ENCODE peak calls at places on chromosomes 7 and 10, in four cellular contexts. P is HepG2, E is GM12878, J is K562. U is an unnamed sample.
A peak's percentile ranks its signal among the peaks of the same experiment; 100 is the strongest.

GRCh38 chr10:91590904-91591791 is 41.7 kb downstream of the PPP1R3C start:
- DNase-seq in P (no peak), E (no peak), J (peak; percentile 67), U (peak; percentile 66)

GRCh38 chr10:4331150-4331549 is 494.9 kb upstream of the AKR1E2 start:
- DNase-seq in P (no peak), E (no peak), J (no peak), U (no peak)

GRCh38 chr10:48932831-48933670 is 6.6 kb downstream of the LRRC18 start:
- DNase-seq in P (no peak), E (no peak), J (no peak), U (no peak)

GRCh38 chr10:94011296-94011695 is 17.6 kb downstream of the PLCE1 start:
- DNase-seq in P (no peak), E (no peak), J (no peak), U (no peak)

GRCh38 chr7:39741942-39742623 is 118.7 kb downstream of the RALA start:
- DNase-seq in P (no peak), E (no peak), J (peak; percentile 71), U (peak; percentile 75)

GRCh38 chr7:70178787-70179186 is 580.5 kb downstream of the AUTS2 start:
- DNase-seq in P (no peak), E (no peak), J (no peak), U (peak; percentile 58)

GRCh38 chr7:134460000-134460399 is 1.1 kb upstream of the AKR1B1 start:
- DNase-seq in P (no peak), E (no peak), J (no peak), U (peak; percentile 58)

GRCh38 chr10:7199152-7199760 is 211.6 kb downstream of the SFMBT2 start:
- DNase-seq in P (no peak), E (no peak), J (no peak), U (no peak)

GRCh38 chr7:45183711-45184210 is 26.2 kb downstream of the RAMP3 start:
- DNase-seq in P (no peak), E (no peak), J (no peak), U (no peak)

GRCh38 chr7:40551685-40552576 is 417.1 kb downstream of the SUGCT start:
- DNase-seq in P (peak; percentile 3), E (peak; percentile 11), J (peak; percentile 23), U (peak; percentile 2)

GRCh38 chr10:5620223-5620721 is 46.1 kb downstream of the ASB13 start:
- DNase-seq in P (no peak), E (no peak), J (no peak), U (no peak)

GRCh38 chr7:37510043-37510634 is 61.5 kb upstream of the ELMO1 start:
- DNase-seq in P (peak; percentile 4), E (no peak), J (peak; percentile 34), U (no peak)

GRCh38 chr7:102925962-102926825 is 13.4 kb downstream of the LRRC17 start:
- DNase-seq in P (no peak), E (no peak), J (peak; percentile 49), U (no peak)

GRCh38 chr10:66322261-66322660 is 603.6 kb upstream of the LRRTM3 start:
- DNase-seq in P (no peak), E (no peak), J (no peak), U (no peak)

GRCh38 chr7:50446542-50446960 is 3.6 kb downstream of the FIGNL1 start:
- DNase-seq in P (peak; percentile 39), E (peak; percentile 62), J (no peak), U (peak; percentile 38)

GRCh38 chr10:113960617-113961260 is 82.9 kb upstream of the ADRB1 start:
- DNase-seq in P (peak; percentile 54), E (no peak), J (no peak), U (peak; percentile 53)

GRCh38 chr7:135928136-135928535 is 49.0 kb downstream of the MTPN start:
- DNase-seq in P (no peak), E (no peak), J (no peak), U (no peak)

GRCh38 chr7:136956232-136956631 is 87.8 kb downstream of the CHRM2 start:
- DNase-seq in P (no peak), E (no peak), J (no peak), U (no peak)

GRCh38 chr10:77890097-77890496 is 36.5 kb downstream of the DLG5 start:
- DNase-seq in P (no peak), E (no peak), J (peak; percentile 57), U (peak; percentile 25)

GRCh38 chr7:157775560-157776332 is 438.9 kb downstream of the DNAJB6 start:
- DNase-seq in P (no peak), E (no peak), J (no peak), U (peak; percentile 18)
- TF ChIP-seq CHD4 in P (no peak), E (no peak), J (no peak), U (no peak)

GRCh38 chr10:85508159-85508558 is 858.4 kb downstream of the GRID1 start:
- DNase-seq in P (no peak), E (no peak), J (no peak), U (no peak)

GRCh38 chr10:85515316-85515715 is 851.3 kb downstream of the GRID1 start:
- DNase-seq in P (no peak), E (no peak), J (no peak), U (no peak)

GRCh38 chr10:85513450-85513849 is 853.1 kb downstream of the GRID1 start:
- DNase-seq in P (no peak), E (no peak), J (no peak), U (no peak)

GRCh38 chr10:85510682-85511081 is 855.9 kb downstream of the GRID1 start:
- DNase-seq in P (no peak), E (no peak), J (no peak), U (no peak)
- TF ChIP-seq CHD4 in P (no peak), E (no peak), J (no peak), U (no peak)

DNA sequence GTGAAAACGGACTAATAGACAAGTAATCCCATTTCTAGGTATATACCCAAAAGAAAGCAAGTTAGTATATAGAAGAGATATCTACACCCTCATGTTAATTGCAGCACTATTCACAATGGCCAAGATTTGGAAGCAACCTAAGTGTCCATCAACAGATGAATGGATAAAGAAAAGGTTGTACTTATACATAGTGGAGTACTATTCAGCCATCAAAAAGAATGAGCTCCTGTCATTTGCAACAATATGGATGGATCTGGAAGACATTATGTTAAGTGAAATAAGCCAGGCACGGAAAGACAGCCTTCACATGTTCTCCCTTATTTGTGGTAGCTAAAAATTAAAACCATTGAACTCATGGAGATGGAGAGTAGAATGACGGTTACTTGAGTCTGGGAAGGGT is 88.2 kb downstream of the TES start:
- DNase-seq in P (no peak), E (no peak), J (no peak), U (no peak)
- TF ChIP-seq CHD4 in P (no peak), E (no peak), J (no peak), U (no peak)

DNA sequence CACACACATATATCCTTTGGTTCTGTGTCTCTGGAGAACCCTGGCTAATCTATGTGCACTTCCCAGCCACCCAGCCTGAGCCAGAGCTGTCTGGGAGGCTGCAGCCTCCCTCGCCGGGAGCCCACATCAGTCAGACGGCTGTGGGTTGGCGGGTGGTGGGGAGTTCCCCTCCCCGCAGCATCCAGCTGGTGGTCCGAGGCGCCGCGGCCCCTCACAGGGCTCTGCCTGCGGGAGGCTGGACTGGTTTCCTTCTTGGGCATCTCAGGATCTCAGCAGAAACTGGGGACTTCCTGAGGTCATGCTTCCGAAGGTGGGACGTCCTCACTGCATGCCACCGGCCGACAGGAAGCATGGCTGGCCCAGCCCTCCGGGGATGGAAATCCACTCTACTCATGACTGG is 22.0 kb upstream of the PSMG3 start:
- DNase-seq in P (no peak), E (no peak), J (no peak), U (no peak)
- TF ChIP-seq CHD4 in P (no peak), E (no peak), J (no peak), U (no peak)

GRCh38 chr10:79555910-79556309 is 4.3 kb downstream of the SFTPA2 start:
- DNase-seq in P (no peak), E (no peak), J (no peak), U (no peak)

GRCh38 chr10:79560160-79560709 is at the start of gene SFTPA2:
- DNase-seq in P (no peak), E (no peak), J (no peak), U (no peak)

GRCh38 chr10:79562135-79562756 is 2.0 kb upstream of the SFTPA2 start:
- DNase-seq in P (peak; percentile 36), E (no peak), J (peak; percentile 78), U (peak; percentile 68)

GRCh38 chr10:79561257-79561656 is 1.1 kb upstream of the SFTPA2 start:
- DNase-seq in P (no peak), E (no peak), J (no peak), U (no peak)

DNA sequence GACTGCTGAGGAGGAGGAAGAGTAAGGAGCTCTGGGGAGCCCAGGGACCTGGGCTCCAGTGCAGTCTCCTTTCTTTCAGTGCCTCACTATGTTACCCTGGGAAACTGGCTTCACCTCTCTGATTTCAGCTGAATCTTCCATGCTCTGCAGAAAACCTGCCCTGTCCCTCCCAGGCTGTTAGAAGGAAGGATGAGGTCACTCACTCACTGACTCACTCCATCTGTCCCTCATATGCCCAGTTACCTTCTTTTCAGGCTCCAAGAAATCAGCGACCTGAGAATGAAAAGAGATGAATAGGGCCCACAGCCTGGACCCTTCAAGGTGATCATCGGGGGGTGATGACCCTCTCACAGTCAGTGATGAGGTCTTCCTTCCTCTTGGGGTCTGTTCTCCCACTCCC is 481 bp downstream of the SFTPA2 start:
- DNase-seq in P (no peak), E (no peak), J (no peak), U (no peak)
- TF ChIP-seq CHD4 in P (no peak), E (no peak), J (no peak), U (no peak)

U was measured in A549.